ENCODE peak calls at places on chromosomes 13 and 19, in four cellular contexts. One of them, this sample, is unnamed.
A peak's percentile ranks its signal among the peaks of the same experiment; 100 is the strongest.

GRCh38 chr19:56120371-56121179 is 520 bp downstream of the ZNF787 start:
- DNase-seq in PC-3: peak; percentile 72
- DNase-seq in GM23338: peak; percentile 67
- DNase-seq in neural progenitor cell: peak; percentile 74
- DNase-seq in this sample: peak; percentile 80

GRCh38 chr13:30618938-30619289 is 1.2 kb downstream of the USPL1 start:
- DNase-seq in GM23338: no peak
- DNase-seq in PC-3: no peak
- DNase-seq in neural progenitor cell: no peak
- DNase-seq in this sample: no peak

GRCh38 chr13:32956595-32956933 is 59.7 kb upstream of the KL start:
- DNase-seq in PC-3: no peak
- DNase-seq in neural progenitor cell: no peak
- DNase-seq in GM23338: no peak
- DNase-seq in this sample: no peak

GRCh38 chr13:28204690-28205443 is 66.5 kb downstream of the PAN3 start:
- DNase-seq in PC-3: no peak
- DNase-seq in GM23338: no peak
- DNase-seq in neural progenitor cell: no peak
- DNase-seq in this sample: no peak

GRCh38 chr19:16208064-16208759 is 10.5 kb downstream of the AP1M1 start:
- DNase-seq in PC-3: no peak
- DNase-seq in GM23338: no peak
- DNase-seq in neural progenitor cell: no peak
- DNase-seq in this sample: no peak

GRCh38 chr13:60627071-60627686 is 230.2 kb downstream of the TDRD3 start:
- DNase-seq in GM23338: peak; percentile 91
- DNase-seq in neural progenitor cell: peak; percentile 90
- DNase-seq in PC-3: peak; percentile 56
- DNase-seq in this sample: no peak

GRCh38 chr19:35346193-35347052 is 1.3 kb upstream of the FFAR1 start:
- DNase-seq in GM23338: no peak
- DNase-seq in neural progenitor cell: no peak
- DNase-seq in PC-3: no peak
- DNase-seq in this sample: no peak

GRCh38 chr19:3586124-3586626 is 897 bp downstream of the GIPC3 start:
- DNase-seq in neural progenitor cell: peak; percentile 79
- DNase-seq in GM23338: peak; percentile 87
- DNase-seq in PC-3: no peak
- DNase-seq in this sample: no peak

GRCh38 chr19:43372462-43372861 is 19.0 kb downstream of the CD177 start:
- DNase-seq in neural progenitor cell: no peak
- DNase-seq in GM23338: no peak
- DNase-seq in PC-3: no peak
- DNase-seq in this sample: peak; percentile 59

GRCh38 chr13:32911506-32911905 is 104.7 kb upstream of the KL start:
- DNase-seq in neural progenitor cell: peak; percentile 54
- DNase-seq in GM23338: peak; percentile 64
- DNase-seq in PC-3: peak; percentile 61
- DNase-seq in this sample: no peak

GRCh38 chr13:102854675-102855074 is 8.8 kb downstream of the ERCC5 start:
- DNase-seq in GM23338: no peak
- DNase-seq in neural progenitor cell: no peak
- DNase-seq in PC-3: no peak
- DNase-seq in this sample: no peak

GRCh38 chr19:17802137-17802858 is 7.4 kb downstream of the B3GNT3 start:
- DNase-seq in neural progenitor cell: peak; percentile 0
- DNase-seq in PC-3: no peak
- DNase-seq in GM23338: no peak
- DNase-seq in this sample: no peak

GRCh38 chr19:38526430-38526829 is 91.3 kb downstream of the MAP4K1 start:
- DNase-seq in GM23338: no peak
- DNase-seq in PC-3: no peak
- DNase-seq in neural progenitor cell: no peak
- DNase-seq in this sample: no peak
- H3F3A ChIP-seq in GM23338: no peaks in the 10 kb centered on the region
- H3F3A ChIP-seq in PC-3: no peaks in the 10 kb centered on the region
- H3F3A ChIP-seq in neural progenitor cell: no peaks in the 10 kb centered on the region
- H3F3A ChIP-seq in this sample: no peaks in the 10 kb centered on the region

GRCh38 chr19:10601999-10602329 is 14.9 kb upstream of the AP1M2 start:
- DNase-seq in GM23338: no peak
- DNase-seq in neural progenitor cell: no peak
- DNase-seq in PC-3: no peak
- DNase-seq in this sample: no peak
- H3F3A ChIP-seq in GM23338: peaks cover 19% of the 10 kb centered on the region
- H3F3A ChIP-seq in neural progenitor cell: peaks cover 14% of the 10 kb centered on the region
- H3F3A ChIP-seq in PC-3: no peaks in the 10 kb centered on the region
- H3F3A ChIP-seq in this sample: peaks cover 33% of the 10 kb centered on the region

GRCh38 chr13:61709258-61709657 is 293.6 kb upstream of the PCDH20 start:
- DNase-seq in GM23338: no peak
- DNase-seq in PC-3: no peak
- DNase-seq in neural progenitor cell: no peak
- DNase-seq in this sample: no peak

GRCh38 chr13:61706899-61707298 is 291.2 kb upstream of the PCDH20 start:
- DNase-seq in neural progenitor cell: no peak
- DNase-seq in PC-3: no peak
- DNase-seq in GM23338: no peak
- DNase-seq in this sample: no peak
- H3F3A ChIP-seq in neural progenitor cell: no peaks in the 10 kb centered on the region
- H3F3A ChIP-seq in PC-3: no peaks in the 10 kb centered on the region
- H3F3A ChIP-seq in GM23338: no peaks in the 10 kb centered on the region
- H3F3A ChIP-seq in this sample: no peaks in the 10 kb centered on the region

GRCh38 chr19:50334741-50335421 is 5.7 kb upstream of the KCNC3 start:
- DNase-seq in neural progenitor cell: no peak
- DNase-seq in PC-3: no peak
- DNase-seq in GM23338: no peak
- DNase-seq in this sample: no peak

GRCh38 chr19:50332264-50333038 is 3.3 kb upstream of the KCNC3 start:
- DNase-seq in neural progenitor cell: peak; percentile 77
- DNase-seq in PC-3: peak; percentile 20
- DNase-seq in GM23338: peak; percentile 86
- DNase-seq in this sample: peak; percentile 74

GRCh38 chr19:50333737-50334617 is 4.8 kb upstream of the KCNC3 start:
- DNase-seq in PC-3: peak; percentile 81
- DNase-seq in GM23338: peak; percentile 50
- DNase-seq in neural progenitor cell: peak; percentile 86
- DNase-seq in this sample: peak; percentile 85

GRCh38 chr19:50332014-50332263 is 2.8 kb upstream of the KCNC3 start:
- DNase-seq in PC-3: no peak
- DNase-seq in neural progenitor cell: no peak
- DNase-seq in GM23338: no peak
- DNase-seq in this sample: no peak

GRCh38 chr19:50333235-50333736 is 4.1 kb upstream of the KCNC3 start:
- DNase-seq in PC-3: peak; percentile 96
- DNase-seq in GM23338: peak; percentile 96
- DNase-seq in neural progenitor cell: peak; percentile 96
- DNase-seq in this sample: peak; percentile 95
- H3F3A ChIP-seq in PC-3: no peaks in the 10 kb centered on the region
- H3F3A ChIP-seq in GM23338: peaks cover 21% of the 10 kb centered on the region
- H3F3A ChIP-seq in neural progenitor cell: peaks cover 32% of the 10 kb centered on the region
- H3F3A ChIP-seq in this sample: peaks cover 16% of the 10 kb centered on the region

DNA sequence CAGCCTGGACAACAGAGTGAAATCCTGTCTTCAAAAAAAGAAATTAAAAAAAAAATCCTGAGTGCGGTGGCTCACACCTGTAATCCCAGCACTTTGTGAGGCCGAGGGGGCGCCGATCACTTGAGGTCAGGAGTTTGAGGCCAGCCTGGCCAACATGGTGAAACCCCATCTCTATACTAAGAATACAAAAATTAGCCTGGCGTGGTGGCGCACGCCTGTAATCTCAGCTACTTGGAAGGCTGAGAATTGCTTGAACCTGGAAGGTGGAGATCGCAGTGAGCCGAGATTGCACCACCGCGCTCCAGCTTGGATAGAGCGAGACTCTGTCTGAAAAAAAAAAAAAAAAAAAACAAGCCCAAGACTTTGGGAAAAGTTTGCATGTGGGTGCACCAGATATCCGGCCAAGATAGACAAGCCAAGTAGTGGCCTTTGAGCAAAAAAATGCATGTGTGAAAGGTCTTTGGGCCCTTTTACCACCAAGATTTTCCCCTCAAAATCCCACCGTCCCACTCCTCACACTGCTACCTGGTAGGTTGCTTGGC is 5.7 kb downstream of the DNAJB1 start:
- DNase-seq in PC-3: no peak
- DNase-seq in neural progenitor cell: no peak
- DNase-seq in GM23338: no peak
- DNase-seq in this sample: no peak
- H3F3A ChIP-seq in PC-3: peaks cover 17% of the 10 kb centered on the region
- H3F3A ChIP-seq in neural progenitor cell: peaks cover 29% of the 10 kb centered on the region
- H3F3A ChIP-seq in GM23338: peaks cover 29% of the 10 kb centered on the region
- H3F3A ChIP-seq in this sample: peaks cover 96% of the 10 kb centered on the region

GRCh38 chr13:77002590-77003190 is 10.8 kb downstream of the CLN5 start:
- DNase-seq in PC-3: peak; percentile 53
- DNase-seq in neural progenitor cell: peak; percentile 40
- DNase-seq in GM23338: peak; percentile 71
- DNase-seq in this sample: no peak
- H3F3A ChIP-seq in PC-3: no peaks in the 10 kb centered on the region
- H3F3A ChIP-seq in neural progenitor cell: peaks cover 18% of the 10 kb centered on the region
- H3F3A ChIP-seq in GM23338: no peaks in the 10 kb centered on the region
- H3F3A ChIP-seq in this sample: peaks cover 13% of the 10 kb centered on the region

GRCh38 chr19:1256646-1257474 is 8.5 kb downstream of the MIDN start:
- DNase-seq in GM23338: no peak
- DNase-seq in PC-3: no peak
- DNase-seq in neural progenitor cell: no peak
- DNase-seq in this sample: no peak
- H3F3A ChIP-seq in GM23338: peaks cover 69% of the 10 kb centered on the region
- H3F3A ChIP-seq in PC-3: peaks cover 14% of the 10 kb centered on the region
- H3F3A ChIP-seq in neural progenitor cell: peaks cover 85% of the 10 kb centered on the region
- H3F3A ChIP-seq in this sample: peaks cover 61% of the 10 kb centered on the region

GRCh38 chr19:39188960-39189359 is 7.8 kb upstream of the NCCRP1 start:
- DNase-seq in GM23338: no peak
- DNase-seq in neural progenitor cell: no peak
- DNase-seq in PC-3: no peak
- DNase-seq in this sample: no peak

GRCh38 chr19:39190768-39191167 is 6.0 kb upstream of the NCCRP1 start:
- DNase-seq in PC-3: no peak
- DNase-seq in GM23338: no peak
- DNase-seq in neural progenitor cell: no peak
- DNase-seq in this sample: no peak

GRCh38 chr19:39186391-39186790 is 10.4 kb upstream of the NCCRP1 start:
- DNase-seq in neural progenitor cell: no peak
- DNase-seq in PC-3: no peak
- DNase-seq in GM23338: no peak
- DNase-seq in this sample: no peak

GRCh38 chr19:39183100-39183499 is 13.7 kb upstream of the NCCRP1 start:
- DNase-seq in PC-3: no peak
- DNase-seq in neural progenitor cell: no peak
- DNase-seq in GM23338: no peak
- DNase-seq in this sample: no peak

GRCh38 chr19:39187552-39187943 is 9.2 kb upstream of the NCCRP1 start:
- DNase-seq in PC-3: no peak
- DNase-seq in GM23338: no peak
- DNase-seq in neural progenitor cell: no peak
- DNase-seq in this sample: no peak
- H3F3A ChIP-seq in PC-3: no peaks in the 10 kb centered on the region
- H3F3A ChIP-seq in GM23338: peaks cover 3% of the 10 kb centered on the region
- H3F3A ChIP-seq in neural progenitor cell: peaks cover 2% of the 10 kb centered on the region
- H3F3A ChIP-seq in this sample: peaks cover 15% of the 10 kb centered on the region

GRCh38 chr13:82011355-82011754 is 1670.4 kb upstream of the SPRY2 start:
- DNase-seq in neural progenitor cell: no peak
- DNase-seq in GM23338: peak; percentile 74
- DNase-seq in PC-3: no peak
- DNase-seq in this sample: no peak

DNA sequence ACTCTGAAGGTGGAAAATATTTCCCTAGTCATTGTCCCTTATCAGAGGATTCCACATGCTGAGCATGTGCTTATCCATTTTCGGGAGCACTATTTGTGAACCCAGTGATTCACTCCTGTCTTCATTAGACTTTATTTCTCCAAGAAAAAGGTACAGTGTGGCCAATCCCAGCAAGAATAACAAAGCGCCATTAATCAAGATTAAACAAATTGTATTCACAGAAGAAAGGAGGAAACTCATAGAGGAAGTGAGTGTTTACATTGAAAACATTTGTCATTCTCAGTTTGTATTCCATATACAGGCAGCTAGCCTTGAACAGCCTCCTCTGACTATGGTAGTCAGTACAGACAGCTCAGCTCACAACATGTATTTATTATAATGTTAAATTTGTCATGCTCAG is 1669.9 kb upstream of the SPRY2 start:
- DNase-seq in PC-3: peak; percentile 20
- DNase-seq in neural progenitor cell: no peak
- DNase-seq in GM23338: no peak
- DNase-seq in this sample: no peak
- H3F3A ChIP-seq in PC-3: no peaks in the 10 kb centered on the region
- H3F3A ChIP-seq in neural progenitor cell: no peaks in the 10 kb centered on the region
- H3F3A ChIP-seq in GM23338: no peaks in the 10 kb centered on the region
- H3F3A ChIP-seq in this sample: no peaks in the 10 kb centered on the region

This sample was measured in PC-9.